ENCODE peak calls at places on chromosome 2, in seven cellular contexts. L is tibial nerve, Z is ovary, A is A549, D is transverse colon, M is K562, K is HepG2. S is an unnamed sample.

GRCh38 chr2:7379799-7380198 is 462.6 kb downstream of the RNF144A start:
- DNase-seq in D (no peak), M (no peak), Z (no peak), L (no peak), A (no peak), K (peak; percentile 21), S (peak; percentile 41)

GRCh38 chr2:190763100-190763499 is 114.2 kb downstream of the NAB1 start:
- DNase-seq in Z (no peak), M (no peak), L (no peak), K (no peak), A (no peak), D (no peak), S (no peak)

GRCh38 chr2:211033765-211034164 is 477.4 kb downstream of the CPS1 start:
- DNase-seq in L (no peak), K (peak; percentile 35), Z (no peak), M (no peak), A (peak; percentile 0), D (no peak), S (no peak)

GRCh38 chr2:8431446-8432125 is 250.3 kb upstream of the ID2 start:
- DNase-seq in K (no peak), D (no peak), Z (no peak), M (no peak), L (no peak), A (no peak), S (no peak)

GRCh38 chr2:105755895-105756294 is 11.2 kb downstream of the NCK2 start:
- DNase-seq in L (no peak), K (no peak), Z (no peak), M (no peak), A (no peak), D (no peak), S (no peak)

GRCh38 chr2:192030289-192030688 is 164.4 kb downstream of the TMEFF2 start:
- DNase-seq in Z (no peak), K (no peak), L (no peak), M (no peak), A (no peak), D (no peak), S (no peak)

GRCh38 chr2:9844036-9844483 is 786 bp downstream of the TAF1B start:
- DNase-seq in K (no peak), Z (no peak), L (no peak), M (no peak), A (no peak), D (no peak), S (no peak)

GRCh38 chr2:55518846-55519167 is 711 bp upstream of the CFAP36 start:
- DNase-seq in A (peak; percentile 28), D (no peak), Z (no peak), K (peak; percentile 12), M (peak; percentile 18), L (no peak), S (no peak)

GRCh38 chr2:127514485-127514884 is 11.8 kb downstream of the IWS1 start:
- DNase-seq in Z (no peak), L (no peak), K (no peak), A (no peak), D (no peak), M (no peak), S (no peak)

GRCh38 chr2:109727929-109728447 is 66.1 kb upstream of the RGPD5 start:
- DNase-seq in D (no peak), L (no peak), K (no peak), M (no peak), Z (no peak), A (no peak), S (no peak)

GRCh38 chr2:44268259-44268649 is 7.0 kb upstream of the SLC3A1 start:
- DNase-seq in K (no peak), L (no peak), Z (no peak), A (no peak), M (no peak), D (no peak), S (no peak)

GRCh38 chr2:15732341-15733077 is 140.8 kb downstream of the DDX1 start:
- DNase-seq in M (no peak), L (no peak), K (no peak), A (no peak), D (no peak), Z (no peak), S (no peak)

GRCh38 chr2:62227386-62228075 is 31.6 kb downstream of the B3GNT2 start:
- DNase-seq in L (no peak), M (no peak), A (no peak), D (no peak), K (no peak), Z (no peak), S (no peak)

GRCh38 chr2:66587216-66587615 is 152.3 kb downstream of the MEIS1 start:
- DNase-seq in A (peak; percentile 16), D (no peak), L (no peak), K (peak; percentile 52), M (no peak), Z (peak; percentile 38), S (peak; percentile 45)

GRCh38 chr2:83650897-83651296 is 808.2 kb downstream of the SUCLG1 start:
- DNase-seq in K (no peak), L (no peak), Z (no peak), M (no peak), A (no peak), D (no peak), S (no peak)

GRCh38 chr2:198134287-198134955 is 330.0 kb downstream of the PLCL1 start:
- DNase-seq in A (no peak), L (no peak), Z (no peak), K (no peak), M (no peak), D (no peak), S (no peak)

GRCh38 chr2:7974086-7974485 is 707.8 kb upstream of the ID2 start:
- DNase-seq in L (no peak), K (no peak), A (no peak), M (no peak), D (no peak), Z (no peak), S (no peak)

GRCh38 chr2:133407341-133407740 is 160.9 kb downstream of the NCKAP5 start:
- DNase-seq in L (no peak), K (no peak), Z (no peak), D (no peak), A (no peak), M (no peak), S (no peak)

GRCh38 chr2:50512397-50512796 is 519.5 kb downstream of the NRXN1 start:
- DNase-seq in K (no peak), A (no peak), Z (no peak), M (no peak), D (no peak), L (no peak), S (no peak)

GRCh38 chr2:50509852-50510251 is 522.1 kb downstream of the NRXN1 start:
- DNase-seq in L (no peak), M (no peak), Z (no peak), A (no peak), K (no peak), D (no peak), S (no peak)

GRCh38 chr2:50514881-50515280 is 517.1 kb downstream of the NRXN1 start:
- DNase-seq in K (no peak), D (no peak), L (no peak), A (no peak), M (no peak), Z (no peak), S (no peak)

GRCh38 chr2:50515638-50516037 is 516.3 kb downstream of the NRXN1 start:
- DNase-seq in A (no peak), K (no peak), Z (no peak), L (no peak), D (no peak), M (no peak), S (no peak)

DNA sequence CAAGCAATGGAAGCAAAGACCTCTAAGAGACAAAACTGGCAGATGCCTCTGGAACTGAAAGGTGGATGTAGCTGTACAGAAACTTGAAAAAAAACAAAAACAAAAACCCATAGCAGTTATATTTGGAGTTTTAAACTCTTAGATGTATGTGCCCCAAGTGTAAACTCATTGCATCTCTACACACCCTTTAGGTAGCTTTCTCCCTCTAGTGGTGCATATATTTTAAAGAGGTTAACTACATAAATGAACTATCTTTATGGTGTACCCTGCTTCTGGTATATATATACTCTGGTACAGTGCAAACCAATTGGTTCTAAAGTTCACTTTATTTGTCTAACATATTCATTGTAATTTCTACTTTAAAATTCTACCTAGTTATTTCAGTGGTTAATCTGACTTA is 518.2 kb downstream of the NRXN1 start:
- DNase-seq in L (no peak), K (no peak), A (no peak), Z (no peak), D (no peak), M (no peak), S (no peak)
- TF ChIP-seq CTCF in L (no peak), K (no peak), A (no peak), Z (no peak), D (no peak), M (no peak), S (no peak)

GRCh38 chr2:227706859-227707258 is 11.0 kb downstream of the SLC19A3 start:
- DNase-seq in A (no peak), M (no peak), K (peak; percentile 24), L (no peak), D (peak; percentile 60), Z (no peak), S (no peak)
- H3K27ac ChIP-seq in A (no peak overlapping the region), M (no peak overlapping the region), K (peak overlapping the region; percentile 1), L (no peak overlapping the region), D (peak overlapping the region; percentile 6), Z (no peak overlapping the region), S (no peak overlapping the region)

DNA sequence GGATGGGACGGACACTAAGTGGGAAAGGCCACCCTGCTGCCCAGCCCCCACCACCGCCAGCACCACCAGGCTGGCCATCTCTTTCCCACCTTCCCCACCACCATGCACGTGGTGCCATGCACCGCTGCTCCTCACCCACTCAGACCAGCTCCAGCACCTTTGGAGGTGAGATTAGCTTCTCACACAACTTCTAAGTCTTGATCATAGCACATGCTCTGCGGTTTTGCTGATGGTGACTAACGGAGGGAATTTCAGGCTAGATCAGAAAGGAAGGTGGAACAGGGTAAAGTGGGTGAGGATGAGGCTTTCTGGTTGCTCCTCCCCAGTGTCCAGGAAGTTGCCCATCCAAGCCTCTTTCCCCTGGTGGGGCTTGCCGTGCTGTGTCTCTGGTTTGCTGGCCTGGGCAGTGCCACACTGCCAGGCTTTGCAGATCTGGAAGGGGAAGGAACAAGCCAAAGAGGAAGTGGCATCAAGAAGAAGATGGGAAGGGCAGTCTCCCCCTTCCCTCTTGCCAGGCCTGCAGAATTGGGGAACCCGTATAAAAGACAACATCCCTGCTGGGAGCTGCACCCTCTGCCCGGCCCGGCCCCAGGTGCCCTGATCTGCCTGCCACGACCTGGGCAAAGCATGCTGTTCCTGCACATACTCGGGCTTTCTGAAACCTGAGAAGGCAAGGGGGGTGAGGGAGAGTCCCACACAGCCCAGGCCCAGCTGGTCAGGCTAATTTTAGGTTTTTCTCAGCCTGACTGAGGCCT is 44.3 kb upstream of the CAB39 start:
- DNase-seq in L (no peak), M (no peak), Z (no peak), A (no peak), K (no peak), D (peak; percentile 66), S (no peak)
- TF ChIP-seq EP300 in L (no peak), M (no peak), Z (no peak), A (no peak), K (no peak), D (no peak), S (no peak)

DNA sequence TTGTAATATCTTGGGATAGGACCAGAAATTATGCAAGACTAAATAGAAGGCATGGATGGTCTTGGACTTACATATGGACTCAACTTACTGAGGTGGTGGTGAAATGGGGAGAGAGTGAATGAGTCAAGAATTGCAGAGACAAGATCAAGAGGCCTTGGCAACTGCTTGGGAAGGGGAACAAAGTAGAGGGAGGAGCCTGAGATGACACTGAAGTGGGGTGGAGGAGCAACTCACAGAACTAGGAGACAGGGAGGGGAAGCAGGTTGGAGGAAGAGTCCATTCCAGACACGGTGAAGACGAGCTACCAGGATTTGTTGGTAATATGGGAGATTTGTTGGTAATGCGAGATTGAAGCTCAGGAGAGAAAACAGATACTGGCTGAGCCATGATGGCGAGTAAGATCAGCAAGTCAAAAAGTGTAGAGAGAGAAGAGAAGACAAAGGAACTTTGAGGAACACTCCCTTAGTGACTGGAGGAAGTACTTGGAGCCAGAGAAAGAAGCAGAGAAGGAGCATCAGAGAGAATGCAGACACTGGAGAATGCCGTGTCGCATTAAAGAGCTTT is 42.2 kb upstream of the KDM3A start:
- DNase-seq in L (no peak), D (no peak), A (no peak), M (no peak), K (no peak), Z (no peak), S (no peak)
- TF ChIP-seq CTCF in L (no peak), D (no peak), A (no peak), M (no peak), K (no peak), Z (no peak), S (no peak)